ENCODE peak calls at places on chromosomes 6 and 20, in ten cellular contexts. One of them, this sample, is unnamed.

GRCh38 chr6:129525055-129525454 is 184.9 kb downstream of the ARHGAP18 start:
- DNase-seq in cardiac muscle cell: no peak
- DNase-seq in pancreas: no peak
- DNase-seq in heart left ventricle: no peak
- DNase-seq in colonic mucosa: no peak
- DNase-seq in RWPE2: no peak
- DNase-seq in endothelial cell of umbilical vein: no peak
- DNase-seq in fibroblast of mammary gland: peak; percentile 79
- DNase-seq in lower lobe of right lung: no peak
- DNase-seq in choroid plexus epithelial cell: peak; percentile 53
- DNase-seq in this sample: peak; percentile 50

GRCh38 chr6:148525453-148525852 is 182.8 kb downstream of the SASH1 start:
- DNase-seq in cardiac muscle cell: no peak
- DNase-seq in pancreas: no peak
- DNase-seq in heart left ventricle: no peak
- DNase-seq in colonic mucosa: no peak
- DNase-seq in RWPE2: no peak
- DNase-seq in endothelial cell of umbilical vein: no peak
- DNase-seq in fibroblast of mammary gland: peak; percentile 94
- DNase-seq in lower lobe of right lung: no peak
- DNase-seq in choroid plexus epithelial cell: peak; percentile 76
- DNase-seq in this sample: peak; percentile 74

GRCh38 chr6:57435475-57436163 is 118.2 kb downstream of the PRIM2 start:
- DNase-seq in cardiac muscle cell: no peak
- DNase-seq in pancreas: no peak
- DNase-seq in heart left ventricle: no peak
- DNase-seq in colonic mucosa: no peak
- DNase-seq in RWPE2: no peak
- DNase-seq in endothelial cell of umbilical vein: no peak
- DNase-seq in fibroblast of mammary gland: no peak
- DNase-seq in lower lobe of right lung: no peak
- DNase-seq in choroid plexus epithelial cell: no peak
- DNase-seq in this sample: no peak

GRCh38 chr6:157255079-157255478 is 68.2 kb downstream of the TMEM242 start:
- DNase-seq in cardiac muscle cell: no peak
- DNase-seq in pancreas: no peak
- DNase-seq in heart left ventricle: no peak
- DNase-seq in colonic mucosa: no peak
- DNase-seq in RWPE2: no peak
- DNase-seq in endothelial cell of umbilical vein: no peak
- DNase-seq in fibroblast of mammary gland: no peak
- DNase-seq in lower lobe of right lung: no peak
- DNase-seq in choroid plexus epithelial cell: no peak
- DNase-seq in this sample: no peak

GRCh38 chr20:2794866-2795447 is 5.5 kb downstream of the CPXM1 start:
- DNase-seq in cardiac muscle cell: no peak
- DNase-seq in pancreas: no peak
- DNase-seq in heart left ventricle: no peak
- DNase-seq in colonic mucosa: no peak
- DNase-seq in RWPE2: no peak
- DNase-seq in endothelial cell of umbilical vein: no peak
- DNase-seq in fibroblast of mammary gland: no peak
- DNase-seq in lower lobe of right lung: no peak
- DNase-seq in choroid plexus epithelial cell: no peak
- DNase-seq in this sample: no peak

GRCh38 chr6:44041461-44042260 is 85.6 kb downstream of the MRPL14 start:
- DNase-seq in cardiac muscle cell: no peak
- DNase-seq in pancreas: peak; percentile 17
- DNase-seq in heart left ventricle: no peak
- DNase-seq in colonic mucosa: no peak
- DNase-seq in RWPE2: peak; percentile 92
- DNase-seq in endothelial cell of umbilical vein: peak; percentile 82
- DNase-seq in fibroblast of mammary gland: peak; percentile 99
- DNase-seq in lower lobe of right lung: peak; percentile 16
- DNase-seq in choroid plexus epithelial cell: peak; percentile 96
- DNase-seq in this sample: peak; percentile 98

GRCh38 chr6:170091000-170091638 is 199.8 kb downstream of the DLL1 start:
- DNase-seq in cardiac muscle cell: no peak
- DNase-seq in pancreas: peak; percentile 36
- DNase-seq in heart left ventricle: peak; percentile 7
- DNase-seq in colonic mucosa: no peak
- DNase-seq in RWPE2: peak; percentile 40
- DNase-seq in endothelial cell of umbilical vein: no peak
- DNase-seq in fibroblast of mammary gland: no peak
- DNase-seq in lower lobe of right lung: peak; percentile 32
- DNase-seq in choroid plexus epithelial cell: no peak
- DNase-seq in this sample: no peak

GRCh38 chr6:11144393-11144829 is 32.9 kb upstream of the ERVFRD-1 start:
- DNase-seq in cardiac muscle cell: peak; percentile 81
- DNase-seq in pancreas: peak; percentile 85
- DNase-seq in heart left ventricle: peak; percentile 73
- DNase-seq in colonic mucosa: peak; percentile 85
- DNase-seq in RWPE2: no peak
- DNase-seq in endothelial cell of umbilical vein: peak; percentile 70
- DNase-seq in fibroblast of mammary gland: peak; percentile 75
- DNase-seq in lower lobe of right lung: peak; percentile 82
- DNase-seq in choroid plexus epithelial cell: peak; percentile 85
- DNase-seq in this sample: peak; percentile 55

GRCh38 chr6:56863366-56863765 is 91.5 kb upstream of the BEND6 start:
- DNase-seq in cardiac muscle cell: no peak
- DNase-seq in pancreas: no peak
- DNase-seq in heart left ventricle: no peak
- DNase-seq in colonic mucosa: no peak
- DNase-seq in RWPE2: peak; percentile 75
- DNase-seq in endothelial cell of umbilical vein: peak; percentile 82
- DNase-seq in fibroblast of mammary gland: peak; percentile 89
- DNase-seq in lower lobe of right lung: no peak
- DNase-seq in choroid plexus epithelial cell: peak; percentile 90
- DNase-seq in this sample: peak; percentile 97

GRCh38 chr20:50172347-50173013 is 18.1 kb upstream of the CEBPB start:
- DNase-seq in cardiac muscle cell: peak; percentile 91
- DNase-seq in pancreas: peak; percentile 89
- DNase-seq in heart left ventricle: peak; percentile 92
- DNase-seq in colonic mucosa: peak; percentile 85
- DNase-seq in RWPE2: peak; percentile 98
- DNase-seq in endothelial cell of umbilical vein: peak; percentile 75
- DNase-seq in fibroblast of mammary gland: peak; percentile 77
- DNase-seq in lower lobe of right lung: peak; percentile 92
- DNase-seq in choroid plexus epithelial cell: peak; percentile 75
- DNase-seq in this sample: peak; percentile 75

GRCh38 chr6:43274916-43275597 is 23.0 kb upstream of the SLC22A7 start:
- DNase-seq in cardiac muscle cell: no peak
- DNase-seq in pancreas: peak; percentile 86
- DNase-seq in heart left ventricle: no peak
- DNase-seq in colonic mucosa: peak; percentile 89
- DNase-seq in RWPE2: no peak
- DNase-seq in endothelial cell of umbilical vein: no peak
- DNase-seq in fibroblast of mammary gland: no peak
- DNase-seq in lower lobe of right lung: no peak
- DNase-seq in choroid plexus epithelial cell: no peak
- DNase-seq in this sample: no peak

GRCh38 chr6:30322527-30323501 is 3.9 kb upstream of the TRIM39 start:
- DNase-seq in cardiac muscle cell: no peak
- DNase-seq in pancreas: no peak
- DNase-seq in heart left ventricle: no peak
- DNase-seq in colonic mucosa: no peak
- DNase-seq in RWPE2: no peak
- DNase-seq in endothelial cell of umbilical vein: no peak
- DNase-seq in fibroblast of mammary gland: peak; percentile 87
- DNase-seq in lower lobe of right lung: no peak
- DNase-seq in choroid plexus epithelial cell: peak; percentile 51
- DNase-seq in this sample: peak; percentile 27

GRCh38 chr6:31239854-31240253 is 32.0 kb downstream of the HLA-C start:
- DNase-seq in cardiac muscle cell: no peak
- DNase-seq in pancreas: no peak
- DNase-seq in heart left ventricle: no peak
- DNase-seq in colonic mucosa: no peak
- DNase-seq in RWPE2: no peak
- DNase-seq in endothelial cell of umbilical vein: no peak
- DNase-seq in fibroblast of mammary gland: peak; percentile 5
- DNase-seq in lower lobe of right lung: no peak
- DNase-seq in choroid plexus epithelial cell: no peak
- DNase-seq in this sample: peak; percentile 5

GRCh38 chr6:136576821-136577220 is 26.6 kb upstream of the MAP7 start:
- DNase-seq in cardiac muscle cell: no peak
- DNase-seq in pancreas: no peak
- DNase-seq in heart left ventricle: no peak
- DNase-seq in colonic mucosa: no peak
- DNase-seq in RWPE2: no peak
- DNase-seq in endothelial cell of umbilical vein: no peak
- DNase-seq in fibroblast of mammary gland: no peak
- DNase-seq in lower lobe of right lung: no peak
- DNase-seq in choroid plexus epithelial cell: no peak
- DNase-seq in this sample: no peak

GRCh38 chr20:5056801-5057599 is 55.7 kb upstream of the SLC23A2 start:
- DNase-seq in cardiac muscle cell: no peak
- DNase-seq in pancreas: no peak
- DNase-seq in heart left ventricle: peak; percentile 36
- DNase-seq in colonic mucosa: peak; percentile 56
- DNase-seq in RWPE2: no peak
- DNase-seq in endothelial cell of umbilical vein: peak; percentile 23
- DNase-seq in fibroblast of mammary gland: peak; percentile 54
- DNase-seq in lower lobe of right lung: peak; percentile 73
- DNase-seq in choroid plexus epithelial cell: peak; percentile 43
- DNase-seq in this sample: peak; percentile 21

GRCh38 chr20:46307139-46307998 is 929 bp downstream of the CDH22 start:
- DNase-seq in cardiac muscle cell: peak; percentile 68
- DNase-seq in pancreas: peak; percentile 84
- DNase-seq in heart left ventricle: peak; percentile 29
- DNase-seq in colonic mucosa: peak; percentile 27
- DNase-seq in RWPE2: peak; percentile 89
- DNase-seq in endothelial cell of umbilical vein: peak; percentile 22
- DNase-seq in fibroblast of mammary gland: peak; percentile 48
- DNase-seq in lower lobe of right lung: peak; percentile 72
- DNase-seq in choroid plexus epithelial cell: peak; percentile 54
- DNase-seq in this sample: peak; percentile 71

GRCh38 chr6:166777096-166777630 is 150.1 kb upstream of the RPS6KA2 start:
- DNase-seq in cardiac muscle cell: no peak
- DNase-seq in pancreas: no peak
- DNase-seq in heart left ventricle: no peak
- DNase-seq in colonic mucosa: no peak
- DNase-seq in RWPE2: no peak
- DNase-seq in endothelial cell of umbilical vein: no peak
- DNase-seq in fibroblast of mammary gland: no peak
- DNase-seq in lower lobe of right lung: no peak
- DNase-seq in choroid plexus epithelial cell: no peak
- DNase-seq in this sample: no peak

GRCh38 chr20:62730481-62730880 is 21.8 kb downstream of the NTSR1 start:
- DNase-seq in cardiac muscle cell: no peak
- DNase-seq in pancreas: no peak
- DNase-seq in heart left ventricle: no peak
- DNase-seq in colonic mucosa: no peak
- DNase-seq in RWPE2: peak; percentile 79
- DNase-seq in endothelial cell of umbilical vein: no peak
- DNase-seq in fibroblast of mammary gland: no peak
- DNase-seq in lower lobe of right lung: peak; percentile 10
- DNase-seq in choroid plexus epithelial cell: no peak
- DNase-seq in this sample: no peak
- H3K4me3 ChIP-seq in cardiac muscle cell: no peak overlapping the region
- H3K4me3 ChIP-seq in pancreas: no peak overlapping the region
- H3K4me3 ChIP-seq in heart left ventricle: no peak overlapping the region
- H3K4me3 ChIP-seq in colonic mucosa: no peak overlapping the region
- H3K4me3 ChIP-seq in RWPE2: no peak overlapping the region
- H3K4me3 ChIP-seq in endothelial cell of umbilical vein: no peak overlapping the region
- H3K4me3 ChIP-seq in fibroblast of mammary gland: no peak overlapping the region
- H3K4me3 ChIP-seq in lower lobe of right lung: no peak overlapping the region
- H3K4me3 ChIP-seq in choroid plexus epithelial cell: no peak overlapping the region
- H3K4me3 ChIP-seq in this sample: no peak overlapping the region

DNA sequence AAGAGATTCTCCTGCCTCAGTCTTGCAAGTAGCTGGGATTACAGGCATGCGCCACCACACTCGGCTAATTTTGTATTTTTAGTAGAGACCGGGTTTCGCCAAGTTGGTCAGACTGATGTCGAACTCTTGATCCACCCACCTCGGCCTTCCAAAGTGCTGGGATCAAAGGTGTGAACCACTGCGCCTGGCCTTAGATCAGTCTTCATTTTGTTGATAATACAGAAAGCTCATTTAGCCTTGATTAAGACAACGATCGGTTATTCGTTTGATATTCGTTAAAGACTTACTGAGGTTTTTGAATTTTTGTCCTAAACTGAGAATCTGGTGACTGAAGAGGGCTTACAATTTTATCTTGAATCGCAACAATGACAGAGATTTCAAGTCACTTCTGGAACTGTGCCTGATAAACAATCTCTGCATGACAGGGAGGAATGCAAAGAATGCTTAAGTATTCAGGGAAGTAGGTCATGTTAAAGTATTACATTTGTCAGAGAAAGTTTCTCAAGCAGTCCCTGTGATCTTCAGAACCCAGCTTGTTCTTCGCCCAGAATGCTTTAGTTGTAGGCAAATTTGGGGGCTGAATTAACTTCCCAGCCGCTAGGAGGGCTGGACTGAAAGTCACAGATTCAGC is 14.8 kb downstream of the AKAP12 start:
- DNase-seq in cardiac muscle cell: peak; percentile 54
- DNase-seq in pancreas: no peak
- DNase-seq in heart left ventricle: no peak
- DNase-seq in colonic mucosa: no peak
- DNase-seq in RWPE2: no peak
- DNase-seq in endothelial cell of umbilical vein: peak; percentile 46
- DNase-seq in fibroblast of mammary gland: no peak
- DNase-seq in lower lobe of right lung: no peak
- DNase-seq in choroid plexus epithelial cell: peak; percentile 82
- DNase-seq in this sample: no peak
- TF ChIP-seq CTCF in cardiac muscle cell: peak; percentile 3
- TF ChIP-seq CTCF in pancreas: no peak
- TF ChIP-seq CTCF in heart left ventricle: no peak
- TF ChIP-seq CTCF in colonic mucosa: no peak
- TF ChIP-seq CTCF in RWPE2: no peak
- TF ChIP-seq CTCF in endothelial cell of umbilical vein: no peak
- TF ChIP-seq CTCF in fibroblast of mammary gland: no peak
- TF ChIP-seq CTCF in lower lobe of right lung: no peak
- TF ChIP-seq CTCF in choroid plexus epithelial cell: no peak
- TF ChIP-seq CTCF in this sample: no peak

DNA sequence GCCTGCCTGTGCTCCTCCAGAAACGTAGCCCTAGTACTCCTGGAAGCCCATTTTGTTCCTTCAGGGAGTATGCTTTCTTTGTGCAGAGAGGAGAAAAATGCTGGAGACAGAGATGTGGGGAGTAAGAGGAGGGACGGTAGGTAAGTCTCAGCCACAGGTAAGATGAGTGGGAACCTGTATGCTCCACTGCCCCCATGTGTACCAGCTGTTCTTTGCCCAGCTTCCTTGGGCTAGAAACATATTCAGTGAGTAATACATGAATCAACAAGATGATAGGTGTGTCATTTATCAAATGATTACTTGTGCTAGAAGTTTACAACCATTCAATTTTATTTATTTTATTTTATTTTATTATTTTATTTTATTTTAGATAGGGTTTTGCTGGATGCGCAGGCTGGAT is 13.6 kb upstream of the CEP85L start:
- DNase-seq in cardiac muscle cell: no peak
- DNase-seq in pancreas: no peak
- DNase-seq in heart left ventricle: no peak
- DNase-seq in colonic mucosa: no peak
- DNase-seq in RWPE2: no peak
- DNase-seq in endothelial cell of umbilical vein: no peak
- DNase-seq in fibroblast of mammary gland: no peak
- DNase-seq in lower lobe of right lung: no peak
- DNase-seq in choroid plexus epithelial cell: no peak
- DNase-seq in this sample: no peak
- H3K4me3 ChIP-seq in cardiac muscle cell: no peak overlapping the region
- H3K4me3 ChIP-seq in pancreas: no peak overlapping the region
- H3K4me3 ChIP-seq in heart left ventricle: no peak overlapping the region
- H3K4me3 ChIP-seq in colonic mucosa: no peak overlapping the region
- H3K4me3 ChIP-seq in RWPE2: no peak overlapping the region
- H3K4me3 ChIP-seq in endothelial cell of umbilical vein: no peak overlapping the region
- H3K4me3 ChIP-seq in fibroblast of mammary gland: no peak overlapping the region
- H3K4me3 ChIP-seq in lower lobe of right lung: peak overlapping the region; percentile 27
- H3K4me3 ChIP-seq in choroid plexus epithelial cell: no peak overlapping the region
- H3K4me3 ChIP-seq in this sample: no peak overlapping the region

GRCh38 chr20:32761831-32762753 is at the start of gene DNMT3B:
- DNase-seq in cardiac muscle cell: peak; percentile 87
- DNase-seq in pancreas: peak; percentile 90
- DNase-seq in heart left ventricle: peak; percentile 84
- DNase-seq in colonic mucosa: peak; percentile 83
- DNase-seq in RWPE2: peak; percentile 92
- DNase-seq in endothelial cell of umbilical vein: peak; percentile 79
- DNase-seq in fibroblast of mammary gland: peak; percentile 72
- DNase-seq in lower lobe of right lung: peak; percentile 84
- DNase-seq in choroid plexus epithelial cell: peak; percentile 75
- DNase-seq in this sample: peak; percentile 94
- TF ChIP-seq CTCF in cardiac muscle cell: no peak
- TF ChIP-seq CTCF in pancreas: no peak
- TF ChIP-seq CTCF in heart left ventricle: peak; percentile 23
- TF ChIP-seq CTCF in colonic mucosa: no peak
- TF ChIP-seq CTCF in RWPE2: peak; percentile 62
- TF ChIP-seq CTCF in endothelial cell of umbilical vein: peak; percentile 14
- TF ChIP-seq CTCF in fibroblast of mammary gland: no peak
- TF ChIP-seq CTCF in lower lobe of right lung: no peak
- TF ChIP-seq CTCF in choroid plexus epithelial cell: no peak
- TF ChIP-seq CTCF in this sample: no peak

This sample was measured in foreskin fibroblast.